ENCODE peak calls at places on chromosomes 16 and 17, in ten cellular contexts. U, K, Z, A, N, T, F, M, J and W are unnamed samples.

GRCh38 chr16:66175058-66175457 is 191.4 kb upstream of the CDH5 start:
- DNase-seq in U (no peak), K (no peak), Z (no peak), A (no peak), N (no peak), T (no peak), F (no peak), M (no peak), J (no peak), W (no peak)

GRCh38 chr17:28763137-28763799 is 19.5 kb downstream of the TRAF4 start:
- DNase-seq in U (no peak), K (no peak), Z (no peak), A (no peak), N (no peak), T (no peak), F (no peak), M (no peak), J (no peak), W (no peak)

GRCh38 chr16:58537124-58537906 is 22.0 kb downstream of the SETD6 start:
- DNase-seq in U (no peak), K (no peak), Z (no peak), A (no peak), N (no peak), T (no peak), F (no peak), M (no peak), J (no peak), W (no peak)

GRCh38 chr16:49526966-49527365 is 153.4 kb downstream of the C16orf78 start:
- DNase-seq in U (no peak), K (no peak), Z (no peak), A (no peak), N (no peak), T (no peak), F (no peak), M (no peak), J (no peak), W (no peak)

GRCh38 chr16:75005697-75006096 is 6.9 kb downstream of the ZNRF1 start:
- DNase-seq in U (no peak), K (no peak), Z (no peak), A (no peak), N (no peak), T (no peak), F (no peak), M (no peak), J (no peak), W (no peak)

GRCh38 chr17:66677201-66677981 is 157.5 kb upstream of the CACNG5 start:
- DNase-seq in U (no peak), K (no peak), Z (no peak), A (peak), N (no peak), T (no peak), F (no peak), M (peak), J (no peak), W (no peak)

GRCh38 chr16:81486555-81487061 is 42.0 kb downstream of the CMIP start:
- DNase-seq in U (no peak), K (no peak), Z (no peak), A (no peak), N (no peak), T (no peak), F (no peak), M (no peak), J (no peak), W (no peak)

GRCh38 chr17:49576121-49576905 is 642 bp downstream of the NXPH3 start:
- DNase-seq in U (no peak), K (no peak), Z (no peak), A (peak), N (no peak), T (no peak), F (peak), M (peak), J (peak), W (no peak)

GRCh38 chr16:75486666-75487313 is 8.5 kb downstream of the CHST6 start:
- DNase-seq in U (no peak), K (no peak), Z (no peak), A (no peak), N (no peak), T (no peak), F (no peak), M (no peak), J (no peak), W (no peak)

GRCh38 chr17:39660397-39661043 is 4.6 kb upstream of the TCAP start:
- DNase-seq in U (no peak), K (no peak), Z (no peak), A (no peak), N (no peak), T (no peak), F (no peak), M (no peak), J (no peak), W (no peak)

GRCh38 chr16:11585460-11586374 is 1.0 kb downstream of the LITAF start:
- DNase-seq in U (no peak), K (no peak), Z (no peak), A (peak), N (no peak), T (no peak), F (no peak), M (peak), J (no peak), W (no peak)

GRCh38 chr17:49031965-49032928 is 35.1 kb downstream of the IGF2BP1 start:
- DNase-seq in U (peak), K (peak), Z (no peak), A (peak), N (no peak), T (peak), F (no peak), M (peak), J (peak), W (peak)

GRCh38 chr17:63189930-63190329 is 223.9 kb downstream of the TANC2 start:
- DNase-seq in U (no peak), K (no peak), Z (no peak), A (peak), N (no peak), T (no peak), F (no peak), M (peak), J (no peak), W (no peak)

GRCh38 chr17:2282297-2282873 is 21.2 kb downstream of the SMG6 start:
- DNase-seq in U (peak), K (peak), Z (no peak), A (peak), N (no peak), T (no peak), F (no peak), M (peak), J (no peak), W (no peak)

GRCh38 chr17:63399856-63400255 is 46.2 kb downstream of the CYB561 start:
- DNase-seq in U (no peak), K (no peak), Z (no peak), A (peak), N (no peak), T (no peak), F (peak), M (no peak), J (peak), W (no peak)

GRCh38 chr16:86073763-86074493 is 175.0 kb downstream of the IRF8 start:
- DNase-seq in U (no peak), K (no peak), Z (no peak), A (no peak), N (no peak), T (no peak), F (peak), M (no peak), J (no peak), W (no peak)

GRCh38 chr16:17416461-17417221 is 54.1 kb downstream of the XYLT1 start:
- DNase-seq in U (no peak), K (peak), Z (peak), A (no peak), N (no peak), T (peak), F (no peak), M (peak), J (no peak), W (no peak)

GRCh38 chr17:46158323-46159296 is 34.6 kb downstream of the KANSL1 start:
- DNase-seq in U (no peak), K (no peak), Z (no peak), A (no peak), N (no peak), T (no peak), F (no peak), M (no peak), J (no peak), W (no peak)

GRCh38 chr16:76970087-76970744 is 220.8 kb upstream of the MON1B start:
- DNase-seq in U (no peak), K (no peak), Z (no peak), A (no peak), N (no peak), T (no peak), F (no peak), M (no peak), J (no peak), W (no peak)

GRCh38 chr16:19001788-19002187 is 18.1 kb downstream of the TMC7 start:
- DNase-seq in U (no peak), K (no peak), Z (no peak), A (peak), N (no peak), T (no peak), F (no peak), M (peak), J (no peak), W (no peak)

GRCh38 chr17:72397687-72398086 is 276.9 kb downstream of the SOX9 start:
- DNase-seq in U (no peak), K (no peak), Z (no peak), A (peak), N (no peak), T (no peak), F (no peak), M (peak), J (no peak), W (no peak)

GRCh38 chr16:28151180-28151579 is 60.6 kb downstream of the XPO6 start:
- DNase-seq in U (no peak), K (no peak), Z (no peak), A (no peak), N (no peak), T (no peak), F (no peak), M (no peak), J (no peak), W (no peak)